ENCODE peak calls at places on chromosome 2, in seven cellular contexts. A is colonic mucosa; I is CD8-positive, alpha-beta T cell; Q is astrocyte of the cerebellum; Z is heart right ventricle; C is GM13976; J is choroid plexus epithelial cell. V is an unnamed sample.
A peak's percentile ranks its signal among the peaks of the same experiment; 100 is the strongest.

GRCh38 chr2:222492683-222493082 is 68.3 kb downstream of the SGPP2 start:
- DNase-seq in A (peak; percentile 73), I (no peak), Q (no peak), Z (no peak), C (no peak), J (no peak), V (no peak)

GRCh38 chr2:9408641-9409151 is 14.6 kb downstream of the ITGB1BP1 start:
- DNase-seq in A (no peak), I (no peak), Q (peak; percentile 51), Z (no peak), C (no peak), J (peak; percentile 37), V (no peak)

GRCh38 chr2:190678444-190679162 is 29.7 kb downstream of the NAB1 start:
- DNase-seq in A (no peak), I (no peak), Q (no peak), Z (no peak), C (no peak), J (peak; percentile 73), V (no peak)

GRCh38 chr2:45180784-45181183 is 171.5 kb upstream of the SIX2 start:
- DNase-seq in A (no peak), I (no peak), Q (no peak), Z (no peak), C (no peak), J (no peak), V (no peak)

GRCh38 chr2:85597241-85597640 is 1.7 kb downstream of the RNF181 start:
- DNase-seq in A (no peak), I (no peak), Q (no peak), Z (no peak), C (no peak), J (no peak), V (no peak)

GRCh38 chr2:74201596-74201995 is 3.2 kb downstream of the MTHFD2 start:
- DNase-seq in A (no peak), I (no peak), Q (no peak), Z (peak; percentile 33), C (no peak), J (peak; percentile 50), V (peak; percentile 73)

GRCh38 chr2:168286535-168286934 is 39.1 kb upstream of the STK39 start:
- DNase-seq in A (no peak), I (no peak), Q (no peak), Z (no peak), C (no peak), J (no peak), V (no peak)

GRCh38 chr2:201931955-201932354 is 101.7 kb upstream of the FZD7 start:
- DNase-seq in A (no peak), I (no peak), Q (no peak), Z (no peak), C (no peak), J (no peak), V (no peak)

GRCh38 chr2:240133401-240133800 is 2.7 kb downstream of the COPS9 start:
- DNase-seq in A (no peak), I (no peak), Q (no peak), Z (no peak), C (no peak), J (no peak), V (no peak)

DNA sequence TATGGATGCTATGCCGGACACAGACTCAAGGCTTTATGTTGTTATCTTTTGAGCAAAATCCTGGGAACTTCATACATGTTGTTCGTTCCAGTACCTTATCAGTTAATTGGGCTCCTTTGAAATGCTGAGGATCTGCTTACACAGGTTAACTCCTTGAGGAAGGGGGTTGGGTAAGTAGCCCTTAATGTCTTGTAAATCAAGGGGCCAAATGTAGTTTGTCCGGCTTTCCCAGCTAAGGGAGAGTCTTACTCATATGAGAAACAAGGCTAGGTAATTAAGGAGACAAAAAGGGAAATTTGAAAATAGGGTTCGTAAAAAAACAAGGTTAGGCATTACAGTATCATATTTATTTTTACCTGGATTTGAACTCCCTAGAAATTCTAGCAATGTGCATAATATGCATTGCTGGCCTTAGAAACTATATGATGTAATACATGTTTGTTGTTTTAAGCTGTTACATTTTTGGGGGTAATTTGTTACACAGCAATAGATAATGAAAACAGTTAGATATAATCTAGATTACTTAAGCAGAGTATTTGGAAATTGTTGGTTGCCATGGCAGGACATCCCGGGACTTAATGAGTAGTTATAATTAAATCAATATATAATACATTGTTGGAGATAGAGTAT is 30.9 kb upstream of the RNF149 start:
- DNase-seq in A (no peak), I (no peak), Q (no peak), Z (no peak), C (no peak), J (no peak), V (no peak)
- TF ChIP-seq CTCF in A (no peak), I (no peak), Q (no peak), Z (no peak), C (no peak), J (no peak), V (no peak)

GRCh38 chr2:220434365-220434764 is 806.9 kb downstream of the SLC4A3 start:
- DNase-seq in A (no peak), I (no peak), Q (peak; percentile 28), Z (no peak), C (no peak), J (peak; percentile 52), V (peak; percentile 10)
- TF ChIP-seq CTCF in A (no peak), I (no peak), Q (no peak), Z (no peak), C (no peak), J (no peak), V (no peak)

GRCh38 chr2:72090271-72090720 is 57.4 kb downstream of the CYP26B1 start:
- DNase-seq in A (no peak), I (no peak), Q (no peak), Z (no peak), C (no peak), J (no peak), V (no peak)
- TF ChIP-seq CTCF in A (no peak), I (no peak), Q (no peak), Z (no peak), C (no peak), J (no peak), V (no peak)

GRCh38 chr2:1584051-1584531 is 160.2 kb downstream of the PXDN start:
- DNase-seq in A (no peak), I (no peak), Q (no peak), Z (no peak), C (no peak), J (no peak), V (no peak)

GRCh38 chr2:1582891-1583341 is 161.4 kb downstream of the PXDN start:
- DNase-seq in A (no peak), I (no peak), Q (no peak), Z (no peak), C (no peak), J (no peak), V (no peak)

GRCh38 chr2:1585635-1586034 is 158.7 kb downstream of the PXDN start:
- DNase-seq in A (no peak), I (no peak), Q (no peak), Z (no peak), C (no peak), J (no peak), V (no peak)

GRCh38 chr2:1586251-1586945 is 157.9 kb downstream of the PXDN start:
- DNase-seq in A (no peak), I (no peak), Q (no peak), Z (no peak), C (no peak), J (no peak), V (no peak)

DNA sequence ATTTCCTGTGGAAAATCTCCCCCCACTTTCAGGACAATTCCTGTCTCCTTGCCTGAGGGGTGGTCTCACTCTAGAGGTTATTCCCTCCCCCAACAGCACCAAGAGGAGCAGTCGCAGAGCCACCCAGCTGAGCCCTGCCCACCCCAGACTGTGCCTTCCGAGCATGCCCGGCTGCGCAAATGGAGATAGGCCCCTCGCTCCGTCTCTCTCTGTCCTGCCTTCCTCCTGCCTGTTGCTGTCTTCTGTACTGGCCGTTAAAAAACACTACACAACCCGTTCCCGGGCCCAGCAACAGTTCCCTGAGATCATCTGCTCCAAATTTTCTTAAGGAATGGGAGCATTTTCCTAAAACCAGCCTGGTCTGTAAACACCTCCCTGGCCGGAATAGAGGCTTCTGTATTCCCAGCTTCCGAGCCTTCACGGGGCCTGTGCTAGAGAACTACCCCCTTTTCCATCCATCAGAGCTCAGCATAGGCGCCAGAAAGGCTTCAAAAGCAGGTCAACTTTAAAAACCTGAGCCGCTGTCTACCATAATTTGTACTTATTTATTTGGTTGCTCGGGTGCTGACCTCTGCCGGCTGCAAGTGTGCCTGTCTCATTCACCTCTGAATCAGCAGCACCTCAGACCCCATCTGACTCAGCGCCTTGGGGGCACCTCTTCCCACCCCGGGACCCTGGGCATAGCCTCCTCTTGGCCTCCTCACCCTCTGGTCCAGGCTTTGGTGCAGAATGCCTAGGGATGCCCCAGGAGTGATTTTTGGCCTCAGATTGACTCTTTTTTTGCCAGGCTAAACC is 159.4 kb downstream of the PXDN start:
- DNase-seq in A (no peak), I (no peak), Q (no peak), Z (no peak), C (no peak), J (peak; percentile 56), V (no peak)
- TF ChIP-seq CTCF in A (no peak), I (no peak), Q (peak; percentile 37), Z (no peak), C (no peak), J (peak; percentile 57), V (no peak)

DNA sequence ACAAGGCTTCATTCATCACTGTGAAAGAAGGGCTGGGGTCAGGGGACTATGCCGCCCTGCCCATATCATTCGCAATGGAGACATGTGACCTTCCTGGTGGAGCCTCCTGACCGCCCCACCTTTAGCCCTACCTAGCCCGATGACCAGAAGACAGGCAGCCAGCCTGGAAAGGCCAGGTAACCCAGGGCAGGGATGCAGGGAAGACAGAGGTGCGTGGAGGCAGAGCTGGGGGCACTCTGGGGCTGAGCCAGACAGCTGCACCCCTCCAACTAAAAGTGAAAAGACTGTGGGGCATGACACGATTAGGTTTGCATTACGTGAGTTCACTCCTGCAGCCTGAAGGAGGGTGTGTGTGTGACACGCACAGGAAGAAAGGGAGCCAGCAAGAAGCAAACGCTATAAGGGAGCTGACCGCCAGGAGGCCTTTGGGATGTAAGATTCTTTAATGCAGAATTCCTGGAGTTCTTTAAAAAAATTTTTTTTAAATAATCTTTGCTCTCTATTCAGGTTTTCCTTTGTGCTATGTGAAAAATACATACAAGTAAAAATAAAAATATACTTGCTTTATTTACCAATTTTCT is 3.7 kb upstream of the HES6 start:
- DNase-seq in A (no peak), I (no peak), Q (no peak), Z (no peak), C (no peak), J (no peak), V (no peak)
- TF ChIP-seq CTCF in A (peak; percentile 29), I (no peak), Q (peak; percentile 22), Z (no peak), C (no peak), J (peak; percentile 6), V (no peak)

V was measured in AG09319.